ENCODE peak calls at places on chromosomes 5 and 9, in four cellular contexts. One of them, this sample, is unnamed.
A peak's percentile ranks its signal among the peaks of the same experiment; 100 is the strongest.

GRCh38 chr5:1048162-1048721 is 39.6 kb downstream of the NKD2 start:
- DNase-seq in GM12865: no peak
- DNase-seq in neural progenitor cell: no peak
- DNase-seq in OCI-LY7: no peak
- DNase-seq in this sample: no peak

GRCh38 chr5:177163500-177163899 is 29.9 kb downstream of the NSD1 start:
- DNase-seq in neural progenitor cell: no peak
- DNase-seq in GM12865: no peak
- DNase-seq in OCI-LY7: no peak
- DNase-seq in this sample: no peak

GRCh38 chr5:151750121-151750520 is 8.3 kb downstream of the ATOX1 start:
- DNase-seq in neural progenitor cell: no peak
- DNase-seq in OCI-LY7: no peak
- DNase-seq in GM12865: peak; percentile 21
- DNase-seq in this sample: no peak

GRCh38 chr5:56102885-56103284 is 108.1 kb upstream of the IL6ST start:
- DNase-seq in neural progenitor cell: no peak
- DNase-seq in GM12865: no peak
- DNase-seq in OCI-LY7: no peak
- DNase-seq in this sample: no peak

GRCh38 chr5:33008751-33009418 is 297.8 kb downstream of the NPR3 start:
- DNase-seq in OCI-LY7: no peak
- DNase-seq in GM12865: no peak
- DNase-seq in neural progenitor cell: no peak
- DNase-seq in this sample: no peak

GRCh38 chr5:143248822-143249579 is 154.5 kb downstream of the NR3C1 start:
- DNase-seq in OCI-LY7: no peak
- DNase-seq in GM12865: no peak
- DNase-seq in neural progenitor cell: no peak
- DNase-seq in this sample: no peak

GRCh38 chr9:27861887-27862286 is 288.6 kb upstream of the C9orf72 start:
- DNase-seq in neural progenitor cell: no peak
- DNase-seq in GM12865: no peak
- DNase-seq in OCI-LY7: no peak
- DNase-seq in this sample: no peak

GRCh38 chr5:122078116-122078865 is at the start of gene LOX:
- DNase-seq in neural progenitor cell: peak; percentile 77
- DNase-seq in OCI-LY7: no peak
- DNase-seq in GM12865: no peak
- DNase-seq in this sample: peak; percentile 26

GRCh38 chr9:76336027-76336426 is 58.2 kb downstream of the RFK start:
- DNase-seq in OCI-LY7: no peak
- DNase-seq in GM12865: no peak
- DNase-seq in neural progenitor cell: no peak
- DNase-seq in this sample: no peak

GRCh38 chr9:119365291-119366027 is 3.8 kb downstream of the BRINP1 start:
- DNase-seq in GM12865: peak; percentile 26
- DNase-seq in OCI-LY7: peak; percentile 37
- DNase-seq in neural progenitor cell: peak; percentile 89
- DNase-seq in this sample: no peak

GRCh38 chr5:116144103-116144502 is 59.3 kb downstream of the COMMD10 start:
- DNase-seq in neural progenitor cell: no peak
- DNase-seq in GM12865: no peak
- DNase-seq in OCI-LY7: no peak
- DNase-seq in this sample: no peak

GRCh38 chr9:89533396-89534187 is 35.7 kb upstream of the SEMA4D start:
- DNase-seq in OCI-LY7: no peak
- DNase-seq in neural progenitor cell: no peak
- DNase-seq in GM12865: no peak
- DNase-seq in this sample: no peak

GRCh38 chr5:123438902-123439301 is 15.7 kb upstream of the CEP120 start:
- DNase-seq in GM12865: peak; percentile 50
- DNase-seq in neural progenitor cell: no peak
- DNase-seq in OCI-LY7: no peak
- DNase-seq in this sample: no peak

GRCh38 chr5:131747180-131748105 is 49.4 kb downstream of the FNIP1 start:
- DNase-seq in OCI-LY7: no peak
- DNase-seq in neural progenitor cell: no peak
- DNase-seq in GM12865: peak; percentile 20
- DNase-seq in this sample: peak; percentile 31

GRCh38 chr5:39219433-39219832 is at the start of gene FYB1:
- DNase-seq in neural progenitor cell: no peak
- DNase-seq in OCI-LY7: no peak
- DNase-seq in GM12865: no peak
- DNase-seq in this sample: no peak

GRCh38 chr5:129899454-129899853 is 4.8 kb upstream of the CHSY3 start:
- DNase-seq in GM12865: no peak
- DNase-seq in OCI-LY7: no peak
- DNase-seq in neural progenitor cell: no peak
- DNase-seq in this sample: no peak

GRCh38 chr9:70594546-70594945 is 180.1 kb upstream of the KLF9 start:
- DNase-seq in OCI-LY7: no peak
- DNase-seq in neural progenitor cell: no peak
- DNase-seq in GM12865: no peak
- DNase-seq in this sample: no peak

GRCh38 chr5:73822989-73823339 is 197.0 kb downstream of the ARHGEF28 start:
- DNase-seq in GM12865: no peak
- DNase-seq in neural progenitor cell: no peak
- DNase-seq in OCI-LY7: no peak
- DNase-seq in this sample: no peak

GRCh38 chr9:97124256-97124655 is 85.3 kb upstream of the CTSV start:
- DNase-seq in GM12865: no peak
- DNase-seq in neural progenitor cell: no peak
- DNase-seq in OCI-LY7: no peak
- DNase-seq in this sample: no peak

GRCh38 chr5:10337107-10337506 is 16.4 kb upstream of the MARCHF6 start:
- DNase-seq in OCI-LY7: no peak
- DNase-seq in neural progenitor cell: no peak
- DNase-seq in GM12865: no peak
- DNase-seq in this sample: no peak

GRCh38 chr5:69512740-69513260 is 20.2 kb downstream of the OCLN start:
- DNase-seq in OCI-LY7: no peak
- DNase-seq in GM12865: no peak
- DNase-seq in neural progenitor cell: no peak
- DNase-seq in this sample: no peak

GRCh38 chr5:56060276-56061110 is 65.7 kb upstream of the IL6ST start:
- DNase-seq in OCI-LY7: no peak
- DNase-seq in neural progenitor cell: no peak
- DNase-seq in GM12865: peak; percentile 57
- DNase-seq in this sample: no peak

GRCh38 chr9:75953218-75953617 is 62.7 kb downstream of the PCSK5 start:
- DNase-seq in OCI-LY7: no peak
- DNase-seq in GM12865: no peak
- DNase-seq in neural progenitor cell: no peak
- DNase-seq in this sample: no peak

GRCh38 chr5:133969654-133970324 is 1.4 kb upstream of the C5orf15 start:
- DNase-seq in GM12865: peak; percentile 53
- DNase-seq in OCI-LY7: peak; percentile 21
- DNase-seq in neural progenitor cell: no peak
- DNase-seq in this sample: no peak

GRCh38 chr9:112249277-112249676 is 74.2 kb upstream of the SUSD1 start:
- DNase-seq in GM12865: peak; percentile 54
- DNase-seq in OCI-LY7: no peak
- DNase-seq in neural progenitor cell: no peak
- DNase-seq in this sample: peak; percentile 41

GRCh38 chr5:139374909-139375308 is 8.2 kb downstream of the SLC23A1 start:
- DNase-seq in neural progenitor cell: no peak
- DNase-seq in OCI-LY7: no peak
- DNase-seq in GM12865: no peak
- DNase-seq in this sample: no peak

GRCh38 chr5:345404-346195 is 24.1 kb downstream of the AHRR start:
- DNase-seq in neural progenitor cell: no peak
- DNase-seq in OCI-LY7: no peak
- DNase-seq in GM12865: no peak
- DNase-seq in this sample: no peak

GRCh38 chr9:78031271-78031825 is at the start of gene GNAQ:
- DNase-seq in neural progenitor cell: peak; percentile 65
- DNase-seq in GM12865: no peak
- DNase-seq in OCI-LY7: no peak
- DNase-seq in this sample: peak; percentile 44

GRCh38 chr5:502325-503079 is 21.7 kb downstream of the SLC9A3 start:
- DNase-seq in OCI-LY7: no peak
- DNase-seq in GM12865: no peak
- DNase-seq in neural progenitor cell: no peak
- DNase-seq in this sample: no peak

GRCh38 chr5:172144291-172144815 is 43.7 kb downstream of the STK10 start:
- DNase-seq in neural progenitor cell: no peak
- DNase-seq in OCI-LY7: peak; percentile 47
- DNase-seq in GM12865: peak; percentile 29
- DNase-seq in this sample: peak; percentile 66

GRCh38 chr5:77937015-77937908 is 161.1 kb upstream of the TBCA start:
- DNase-seq in GM12865: peak; percentile 77
- DNase-seq in OCI-LY7: no peak
- DNase-seq in neural progenitor cell: no peak
- DNase-seq in this sample: peak; percentile 46

GRCh38 chr5:65758546-65759144 is 36.6 kb downstream of the NLN start:
- DNase-seq in GM12865: no peak
- DNase-seq in neural progenitor cell: no peak
- DNase-seq in OCI-LY7: no peak
- DNase-seq in this sample: no peak

GRCh38 chr5:178230879-178231735 is 1.5 kb downstream of the PHYKPL start:
- DNase-seq in neural progenitor cell: no peak
- DNase-seq in OCI-LY7: no peak
- DNase-seq in GM12865: no peak
- DNase-seq in this sample: no peak

GRCh38 chr9:38048319-38048969 is 20.6 kb downstream of the SHB start:
- DNase-seq in OCI-LY7: no peak
- DNase-seq in GM12865: no peak
- DNase-seq in neural progenitor cell: no peak
- DNase-seq in this sample: no peak

GRCh38 chr5:124342027-124342471 is 404.4 kb downstream of the ZNF608 start:
- DNase-seq in OCI-LY7: no peak
- DNase-seq in GM12865: no peak
- DNase-seq in neural progenitor cell: no peak
- DNase-seq in this sample: no peak

GRCh38 chr5:178349147-178349527 is 116.5 kb upstream of the PHYKPL start:
- DNase-seq in GM12865: no peak
- DNase-seq in OCI-LY7: no peak
- DNase-seq in neural progenitor cell: no peak
- DNase-seq in this sample: no peak

GRCh38 chr9:93431498-93432105 is 19.9 kb upstream of the FAM120A start:
- DNase-seq in GM12865: no peak
- DNase-seq in OCI-LY7: no peak
- DNase-seq in neural progenitor cell: no peak
- DNase-seq in this sample: no peak

GRCh38 chr5:181221792-181222629 is 1.1 kb upstream of the TRIM41 start:
- DNase-seq in neural progenitor cell: peak; percentile 91
- DNase-seq in GM12865: peak; percentile 97
- DNase-seq in OCI-LY7: peak; percentile 89
- DNase-seq in this sample: peak; percentile 75

GRCh38 chr5:181224390-181225234 is 1.5 kb downstream of the TRIM41 start:
- DNase-seq in neural progenitor cell: no peak
- DNase-seq in OCI-LY7: peak; percentile 68
- DNase-seq in GM12865: peak; percentile 68
- DNase-seq in this sample: peak; percentile 47

GRCh38 chr5:181222630-181223040 is 446 bp upstream of the TRIM41 start:
- DNase-seq in OCI-LY7: no peak
- DNase-seq in neural progenitor cell: no peak
- DNase-seq in GM12865: no peak
- DNase-seq in this sample: no peak

GRCh38 chr5:181223729-181224389 is 778 bp downstream of the TRIM41 start:
- DNase-seq in GM12865: peak; percentile 72
- DNase-seq in neural progenitor cell: peak; percentile 95
- DNase-seq in OCI-LY7: peak; percentile 63
- DNase-seq in this sample: peak; percentile 70

DNA sequence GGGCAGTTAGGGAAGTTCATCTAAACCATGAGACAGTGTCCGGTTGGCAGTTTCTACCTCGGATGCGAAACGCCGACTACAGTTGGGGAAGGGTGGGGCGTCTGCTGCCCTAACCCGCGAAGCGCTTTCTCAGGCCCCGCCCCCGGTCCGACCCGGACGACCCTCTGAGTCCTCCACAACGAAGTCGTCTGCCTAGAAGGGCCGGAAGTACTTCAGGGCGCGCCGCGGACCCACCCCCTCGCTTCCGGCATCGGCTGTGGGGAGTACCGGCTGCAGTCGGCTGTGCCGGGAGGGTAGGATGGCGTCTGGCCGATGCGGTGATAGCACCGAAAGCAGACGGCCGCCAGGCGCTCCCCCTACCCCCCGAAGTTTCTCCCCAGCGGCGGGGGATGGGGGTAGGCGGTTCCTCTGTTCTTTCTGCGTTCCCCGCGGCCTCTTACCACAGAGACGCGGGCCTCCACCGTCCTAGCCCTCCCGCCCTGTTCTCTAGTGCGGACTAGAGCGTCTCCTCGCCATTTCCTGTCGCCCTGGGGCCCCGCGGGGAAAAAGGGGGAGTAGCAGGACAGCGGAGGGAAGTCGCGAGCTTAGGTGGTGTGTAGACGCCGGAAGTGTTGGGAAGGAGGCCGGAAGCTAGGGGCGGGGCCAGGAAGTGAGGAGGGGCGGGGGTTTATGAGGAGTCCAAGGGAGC is at the start of gene TRIM41:
- DNase-seq in GM12865: peak; percentile 100
- DNase-seq in neural progenitor cell: peak; percentile 99
- DNase-seq in OCI-LY7: peak; percentile 99
- DNase-seq in this sample: peak; percentile 91
- TF ChIP-seq CTCF in GM12865: no peak
- TF ChIP-seq CTCF in neural progenitor cell: no peak
- TF ChIP-seq CTCF in OCI-LY7: peak; percentile 24
- TF ChIP-seq CTCF in this sample: peak; percentile 11

DNA sequence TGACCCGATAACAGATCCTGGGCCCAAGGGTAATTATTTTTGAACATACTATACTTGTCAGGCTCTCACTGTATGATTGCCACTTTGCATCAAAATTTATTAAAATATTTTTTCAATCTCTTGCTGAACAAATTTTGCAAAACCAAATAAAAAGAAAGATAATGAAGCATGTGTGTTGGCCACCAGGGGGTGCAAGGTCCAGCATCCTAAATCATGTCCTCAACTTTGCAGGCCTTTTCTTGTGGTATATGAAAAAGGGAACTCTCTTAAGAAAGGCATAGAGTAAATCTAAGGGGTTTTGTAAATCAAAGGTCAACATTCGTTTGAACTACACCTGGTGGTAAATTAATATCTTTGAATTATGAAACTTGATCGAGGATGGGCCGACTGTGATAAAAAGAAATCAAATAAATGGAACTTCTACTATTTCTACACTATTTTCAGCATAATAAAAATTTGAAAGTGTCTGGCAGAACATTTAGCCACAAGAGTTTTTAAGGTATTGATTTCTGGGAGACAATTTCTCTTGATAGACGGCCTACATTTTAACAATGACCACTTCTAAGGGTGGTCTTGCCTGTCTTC is 676.5 kb downstream of the DMRTA1 start:
- DNase-seq in OCI-LY7: peak; percentile 41
- DNase-seq in neural progenitor cell: peak; percentile 69
- DNase-seq in GM12865: peak; percentile 29
- DNase-seq in this sample: no peak
- TF ChIP-seq CTCF in OCI-LY7: peak; percentile 85
- TF ChIP-seq CTCF in neural progenitor cell: peak; percentile 91
- TF ChIP-seq CTCF in GM12865: peak; percentile 45
- TF ChIP-seq CTCF in this sample: no peak

GRCh38 chr5:16844952-16845351 is 91.1 kb downstream of the MYO10 start:
- DNase-seq in neural progenitor cell: no peak
- DNase-seq in GM12865: no peak
- DNase-seq in OCI-LY7: no peak
- DNase-seq in this sample: no peak
- TF ChIP-seq CTCF in neural progenitor cell: peak; percentile 25
- TF ChIP-seq CTCF in GM12865: no peak
- TF ChIP-seq CTCF in OCI-LY7: peak; percentile 20
- TF ChIP-seq CTCF in this sample: no peak

GRCh38 chr9:7273575-7273974 is 515.8 kb downstream of the KDM4C start:
- DNase-seq in GM12865: no peak
- DNase-seq in OCI-LY7: no peak
- DNase-seq in neural progenitor cell: peak; percentile 62
- DNase-seq in this sample: no peak
- TF ChIP-seq CTCF in GM12865: no peak
- TF ChIP-seq CTCF in OCI-LY7: no peak
- TF ChIP-seq CTCF in neural progenitor cell: peak; percentile 59
- TF ChIP-seq CTCF in this sample: no peak